ENCODE peak calls at places on chromosomes 12 and 14, in seven cellular contexts. E, V, S, D, O, Y and Z are unnamed samples. For H3K36me3 and H3K9me3, the result is how much of the 10 kb centered on the place peaks cover.

GRCh38 chr14:41604793-41605534 is 1.7 kb upstream of the LRFN5 start:
- DNase-seq in E (peak), V (peak), S (no peak), D (peak), O (peak), Y (no peak), Z (peak)

GRCh38 chr14:68695326-68695768 is 97.5 kb downstream of the ZFP36L1 start:
- DNase-seq in E (peak), V (peak), S (no peak), D (no peak), O (no peak), Y (peak), Z (peak)

GRCh38 chr12:19757317-19757877 is 318.1 kb downstream of the AEBP2 start:
- DNase-seq in E (peak), V (no peak), S (no peak), D (peak), O (no peak), Y (no peak), Z (no peak)

GRCh38 chr14:90658541-90658967 is 157.7 kb downstream of the TTC7B start:
- DNase-seq in E (no peak), V (no peak), S (no peak), D (no peak), O (no peak), Y (no peak), Z (no peak)

GRCh38 chr14:55245657-55246268 is 25.5 kb upstream of the FBXO34 start:
- DNase-seq in E (peak), V (no peak), S (peak), D (peak), O (no peak), Y (no peak), Z (no peak)

GRCh38 chr12:49924847-49925246 is 21.1 kb upstream of the FAIM2 start:
- DNase-seq in E (no peak), V (no peak), S (no peak), D (no peak), O (no peak), Y (no peak), Z (no peak)

GRCh38 chr14:36771256-36771655 is 109.6 kb downstream of the PAX9 start:
- DNase-seq in E (no peak), V (no peak), S (no peak), D (no peak), O (no peak), Y (no peak), Z (no peak)

GRCh38 chr12:12466157-12466556 is 96.5 kb downstream of the DUSP16 start:
- DNase-seq in E (no peak), V (no peak), S (no peak), D (no peak), O (no peak), Y (no peak), Z (no peak)

GRCh38 chr12:54017027-54017788 is 8.4 kb downstream of the HOXC8 start:
- DNase-seq in E (no peak), V (peak), S (no peak), D (no peak), O (peak), Y (no peak), Z (no peak)

GRCh38 chr12:45785315-45785714 is 55.8 kb downstream of the ARID2 start:
- DNase-seq in E (no peak), V (no peak), S (no peak), D (no peak), O (no peak), Y (no peak), Z (no peak)

GRCh38 chr12:50240792-50241114 is 42.6 kb downstream of the LIMA1 start:
- DNase-seq in E (no peak), V (no peak), S (no peak), D (no peak), O (no peak), Y (no peak), Z (no peak)

GRCh38 chr12:113222730-113223531 is 1.7 kb downstream of the TPCN1 start:
- DNase-seq in E (peak), V (peak), S (peak), D (no peak), O (no peak), Y (no peak), Z (peak)

GRCh38 chr14:35669782-35670181 is 135.8 kb downstream of the INSM2 start:
- DNase-seq in E (peak), V (no peak), S (peak), D (no peak), O (no peak), Y (no peak), Z (no peak)

GRCh38 chr12:78229491-78230209 is 399.0 kb downstream of the NAV3 start:
- DNase-seq in E (peak), V (no peak), S (no peak), D (peak), O (peak), Y (no peak), Z (no peak)

GRCh38 chr14:105859717-105860614 is 333.6 kb downstream of the TMEM121 start:
- DNase-seq in E (no peak), V (no peak), S (no peak), D (no peak), O (peak), Y (peak), Z (peak)

GRCh38 chr12:83821967-83822366 is 1090.6 kb downstream of the SLC6A15 start:
- DNase-seq in E (no peak), V (no peak), S (no peak), D (no peak), O (no peak), Y (no peak), Z (no peak)

GRCh38 chr14:80850197-80850814 is 91.2 kb downstream of the CEP128 start:
- DNase-seq in E (peak), V (no peak), S (no peak), D (peak), O (no peak), Y (no peak), Z (no peak)

GRCh38 chr12:12172106-12172511 is 94.7 kb downstream of the LRP6 start:
- DNase-seq in E (peak), V (no peak), S (peak), D (peak), O (no peak), Y (no peak), Z (no peak)

DNA sequence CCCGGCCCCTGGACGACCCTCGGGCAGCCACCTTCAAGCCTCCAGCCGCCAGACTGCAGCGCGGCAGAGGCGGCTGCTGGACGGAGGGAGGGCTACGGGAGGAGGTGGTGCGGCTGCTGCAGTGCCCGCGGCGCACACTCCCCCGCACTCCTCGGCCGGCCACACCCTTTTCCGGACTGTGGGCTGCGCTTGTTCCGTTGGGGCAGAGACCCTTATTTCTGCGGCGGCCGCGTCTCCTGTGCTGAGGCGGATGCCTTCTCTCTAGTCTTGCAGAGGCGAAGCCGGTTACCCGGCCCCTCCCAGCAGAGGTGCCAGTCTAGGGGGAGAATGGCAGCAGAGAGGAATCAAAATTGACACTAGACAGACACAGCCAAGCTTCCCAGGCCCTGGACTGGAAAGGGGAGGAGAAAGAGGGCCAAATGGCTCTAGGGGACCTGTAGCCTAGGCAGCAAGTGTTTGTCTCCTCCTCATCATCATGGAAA is 1.2 kb downstream of the ESYT1 start:
- DNase-seq in E (peak), V (peak), S (peak), D (peak), O (peak), Y (no peak), Z (peak)
- H3K27ac ChIP-seq in E (peak), V (peak), S (peak), D (peak), O (no peak), Y (peak), Z (peak)

DNA sequence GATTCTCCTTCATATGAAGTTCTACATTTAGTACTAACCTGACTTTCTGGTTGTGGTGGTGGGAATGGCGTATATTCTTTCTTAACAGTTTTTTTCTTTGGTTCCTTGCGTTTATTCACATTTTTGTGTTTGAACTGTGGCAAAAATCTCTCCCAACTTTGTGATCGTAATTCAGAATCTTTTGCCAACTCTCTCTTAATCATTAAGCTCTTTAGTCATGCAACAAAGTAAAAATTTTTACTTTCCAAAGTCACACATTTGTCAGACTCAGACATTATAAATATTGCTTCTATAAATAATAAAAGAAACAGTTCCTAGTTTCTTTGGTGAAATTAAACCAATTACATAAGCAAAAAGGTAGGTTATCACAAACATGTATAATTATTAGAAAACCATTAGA is 7.5 kb downstream of the KRR1 start:
- DNase-seq in E (no peak), V (no peak), S (no peak), D (no peak), O (no peak), Y (no peak), Z (no peak)
- H3K36me3 ChIP-seq in E (under half), V (half or more), S (under half), D (half or more), O (half or more), Y (half or more), Z (under half)

GRCh38 chr12:34206061-34206785 is 183.9 kb downstream of the ALG10 start:
- DNase-seq in E (no peak), V (no peak), S (no peak), D (no peak), O (no peak), Y (no peak), Z (no peak)
- H3K9me3 ChIP-seq in E (under half), V (under half), S (under half), D (under half), O (under half), Y (under half), Z (under half)

GRCh38 chr12:93883436-93884154 is 206.4 kb downstream of the CRADD start:
- DNase-seq in E (peak), V (no peak), S (no peak), D (no peak), O (no peak), Y (no peak), Z (no peak)

GRCh38 chr12:93882763-93883162 is 205.6 kb downstream of the CRADD start:
- DNase-seq in E (no peak), V (no peak), S (no peak), D (no peak), O (no peak), Y (no peak), Z (no peak)

GRCh38 chr12:93880853-93881522 is 203.8 kb downstream of the CRADD start:
- DNase-seq in E (no peak), V (no peak), S (no peak), D (no peak), O (no peak), Y (no peak), Z (no peak)

GRCh38 chr12:93886533-93887511 is 209.6 kb downstream of the CRADD start:
- DNase-seq in E (peak), V (no peak), S (peak), D (no peak), O (no peak), Y (no peak), Z (no peak)

DNA sequence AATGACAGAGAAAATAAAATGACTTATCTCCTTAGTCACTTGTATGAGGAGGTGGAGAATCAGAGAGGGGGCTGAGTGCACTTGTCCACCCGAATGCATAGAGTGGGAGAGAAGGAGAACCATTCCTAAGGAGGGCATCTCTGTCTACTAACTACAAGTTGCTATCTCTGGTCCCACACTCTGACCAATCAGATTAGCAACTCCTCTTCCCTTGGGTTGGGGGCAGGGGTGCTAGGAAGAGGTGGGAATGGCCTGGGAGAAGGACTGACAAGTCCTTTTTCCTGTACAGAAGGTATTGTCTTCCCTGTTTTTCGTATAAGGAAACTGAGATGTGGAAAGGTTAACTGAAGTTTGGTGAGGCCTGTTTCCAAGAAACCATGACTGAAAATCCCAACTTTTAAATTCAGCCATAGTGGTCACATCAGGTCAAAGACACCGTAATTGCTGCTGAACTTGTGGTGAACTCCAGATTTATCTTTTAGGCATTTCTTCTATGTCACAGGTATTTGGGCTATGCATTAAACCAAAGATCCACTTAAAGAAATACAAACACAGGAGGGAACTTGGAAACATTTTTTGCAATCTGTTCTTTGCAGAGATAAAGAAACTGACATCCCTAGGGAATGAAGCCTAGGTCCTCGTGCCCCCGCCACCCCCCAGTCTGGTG is 207.8 kb downstream of the CRADD start:
- DNase-seq in E (no peak), V (no peak), S (no peak), D (peak), O (no peak), Y (no peak), Z (no peak)
- H3K27ac ChIP-seq in E (no peak), V (no peak), S (no peak), D (peak), O (no peak), Y (no peak), Z (no peak)

GRCh38 chr14:75090353-75090752 is 20.9 kb downstream of the ZC2HC1C start:
- DNase-seq in E (peak), V (no peak), S (no peak), D (no peak), O (no peak), Y (no peak), Z (no peak)

GRCh38 chr14:75091251-75091650 is 21.8 kb downstream of the ZC2HC1C start:
- DNase-seq in E (no peak), V (no peak), S (no peak), D (no peak), O (no peak), Y (no peak), Z (no peak)

GRCh38 chr14:75084513-75084912 is 15.1 kb downstream of the ZC2HC1C start:
- DNase-seq in E (no peak), V (no peak), S (peak), D (no peak), O (no peak), Y (no peak), Z (no peak)

GRCh38 chr14:75088566-75089373 is 19.3 kb downstream of the ZC2HC1C start:
- DNase-seq in E (peak), V (no peak), S (peak), D (peak), O (peak), Y (no peak), Z (no peak)

GRCh38 chr14:75088153-75088552 is 18.7 kb downstream of the ZC2HC1C start:
- DNase-seq in E (no peak), V (no peak), S (no peak), D (no peak), O (no peak), Y (no peak), Z (no peak)
- H3K36me3 ChIP-seq in E (under half), V (half or more), S (under half), D (half or more), O (under half), Y (half or more), Z (under half)

GRCh38 chr14:60508707-60509437 is at the start of gene SIX6:
- DNase-seq in E (no peak), V (peak), S (no peak), D (peak), O (peak), Y (peak), Z (no peak)
- H3K9me3 ChIP-seq in E (under half), V (under half), S (under half), D (under half), O (under half), Y (under half), Z (under half)

DNA sequence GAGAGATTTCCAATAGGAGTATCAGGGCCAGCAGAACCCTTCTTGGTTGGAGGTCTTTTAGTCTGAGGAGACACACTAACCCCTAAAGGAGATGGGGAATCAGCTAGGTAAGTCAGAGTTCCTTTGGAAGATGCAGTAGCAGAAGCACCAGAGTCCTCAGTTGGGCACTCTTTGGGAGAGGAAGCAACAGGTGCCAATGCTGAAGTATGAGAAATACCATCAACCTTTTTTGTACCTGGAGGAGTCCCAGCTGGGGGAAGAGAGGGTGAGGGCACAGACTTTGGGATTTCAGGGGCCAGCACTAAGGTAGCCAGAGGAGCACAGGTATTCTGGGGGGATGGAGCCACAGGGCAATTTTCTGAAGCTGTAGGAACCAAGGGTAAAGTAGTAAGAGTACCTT is 6.0 kb downstream of the NACA start:
- DNase-seq in E (no peak), V (no peak), S (no peak), D (no peak), O (no peak), Y (no peak), Z (no peak)
- H3K27ac ChIP-seq in E (no peak), V (peak), S (no peak), D (peak), O (no peak), Y (peak), Z (no peak)

DNA sequence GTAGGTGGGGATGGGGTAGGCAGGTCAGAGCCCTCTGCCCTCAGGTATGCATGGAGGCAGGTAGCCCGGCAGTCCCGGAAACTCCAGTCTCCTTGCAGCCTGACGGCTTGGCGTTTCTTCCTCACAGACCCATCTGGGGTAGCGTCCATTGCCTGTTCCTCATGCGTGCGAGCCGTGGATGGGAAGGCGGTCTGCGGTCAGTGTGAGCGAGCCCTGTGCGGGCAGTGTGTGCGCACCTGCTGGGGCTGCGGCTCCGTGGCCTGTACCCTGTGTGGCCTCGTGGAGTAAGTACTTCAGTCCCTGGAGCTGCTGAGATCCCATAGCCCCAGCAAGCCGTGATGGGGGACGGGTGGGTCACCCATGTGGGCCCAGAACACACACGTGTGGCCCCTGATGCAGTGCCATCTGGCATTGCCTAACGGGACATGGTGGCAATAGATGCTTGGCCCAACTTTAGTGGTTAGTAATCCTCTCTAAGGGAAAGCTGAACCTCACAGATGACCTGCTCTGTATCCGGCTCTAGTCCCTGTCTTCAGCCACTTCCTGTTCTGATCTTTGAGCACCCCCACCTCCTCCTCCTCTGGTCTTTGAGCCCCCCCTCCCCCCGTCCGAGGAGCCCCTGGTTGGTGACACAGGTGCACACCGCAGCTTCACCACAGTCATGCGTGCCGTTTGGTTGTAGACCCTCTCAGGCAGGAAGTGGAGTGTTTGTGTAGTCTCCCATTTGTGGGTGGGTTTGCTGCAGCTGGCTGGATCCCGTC is 3.7 kb downstream of the SIVA1 start:
- DNase-seq in E (no peak), V (no peak), S (no peak), D (no peak), O (no peak), Y (no peak), Z (no peak)
- H3K36me3 ChIP-seq in E (under half), V (under half), S (under half), D (under half), O (half or more), Y (half or more), Z (under half)